ENCODE peak calls at places on chromosomes 11 and 22, in seven cellular contexts. One of them, this sample, is unnamed. For H3K36me3, the result is how much of the 10 kb centered on the place peaks cover.

GRCh38 chr22:21861290-21861848 is 6.1 kb downstream of the MAPK1 start:
- DNase-seq in CD8-positive, alpha-beta T cell: no peak
- DNase-seq in uterus: no peak
- DNase-seq in astrocyte: no peak
- DNase-seq in MM.1S: no peak
- DNase-seq in K562: no peak
- DNase-seq in ovary: no peak
- DNase-seq in this sample: peak

GRCh38 chr11:127815316-127815715 is 772.0 kb downstream of the ETS1 start:
- DNase-seq in CD8-positive, alpha-beta T cell: no peak
- DNase-seq in uterus: no peak
- DNase-seq in astrocyte: no peak
- DNase-seq in MM.1S: no peak
- DNase-seq in K562: no peak
- DNase-seq in ovary: no peak
- DNase-seq in this sample: no peak

GRCh38 chr22:20805972-20806471 is 32.1 kb downstream of the SERPIND1 start:
- DNase-seq in CD8-positive, alpha-beta T cell: no peak
- DNase-seq in uterus: no peak
- DNase-seq in astrocyte: no peak
- DNase-seq in MM.1S: no peak
- DNase-seq in K562: peak
- DNase-seq in ovary: no peak
- DNase-seq in this sample: no peak

GRCh38 chr11:109304159-109304558 is 117.8 kb upstream of the C11orf87 start:
- DNase-seq in CD8-positive, alpha-beta T cell: no peak
- DNase-seq in uterus: no peak
- DNase-seq in astrocyte: peak
- DNase-seq in MM.1S: no peak
- DNase-seq in K562: no peak
- DNase-seq in ovary: no peak
- DNase-seq in this sample: peak

GRCh38 chr11:118180300-118180703 is 3.9 kb upstream of the SCN2B start:
- DNase-seq in CD8-positive, alpha-beta T cell: no peak
- DNase-seq in uterus: peak
- DNase-seq in astrocyte: peak
- DNase-seq in MM.1S: no peak
- DNase-seq in K562: peak
- DNase-seq in ovary: peak
- DNase-seq in this sample: peak

GRCh38 chr22:32996702-32997101 is 61.5 kb downstream of the SYN3 start:
- DNase-seq in CD8-positive, alpha-beta T cell: no peak
- DNase-seq in uterus: peak
- DNase-seq in astrocyte: no peak
- DNase-seq in MM.1S: no peak
- DNase-seq in K562: no peak
- DNase-seq in ovary: no peak
- DNase-seq in this sample: peak

GRCh38 chr22:42937164-42937854 is 77.6 kb downstream of the PACSIN2 start:
- DNase-seq in CD8-positive, alpha-beta T cell: no peak
- DNase-seq in uterus: peak
- DNase-seq in astrocyte: peak
- DNase-seq in MM.1S: peak
- DNase-seq in K562: peak
- DNase-seq in ovary: no peak
- DNase-seq in this sample: peak

GRCh38 chr11:14905104-14906033 is 13.3 kb upstream of the CYP2R1 start:
- DNase-seq in CD8-positive, alpha-beta T cell: peak
- DNase-seq in uterus: peak
- DNase-seq in astrocyte: peak
- DNase-seq in MM.1S: peak
- DNase-seq in K562: no peak
- DNase-seq in ovary: peak
- DNase-seq in this sample: no peak

GRCh38 chr22:37913233-37913721 is 7.2 kb downstream of the MICALL1 start:
- DNase-seq in CD8-positive, alpha-beta T cell: no peak
- DNase-seq in uterus: no peak
- DNase-seq in astrocyte: no peak
- DNase-seq in MM.1S: no peak
- DNase-seq in K562: peak
- DNase-seq in ovary: no peak
- DNase-seq in this sample: no peak

GRCh38 chr11:34358258-34358665 is 452 bp upstream of the ABTB2 start:
- DNase-seq in CD8-positive, alpha-beta T cell: no peak
- DNase-seq in uterus: peak
- DNase-seq in astrocyte: peak
- DNase-seq in MM.1S: no peak
- DNase-seq in K562: peak
- DNase-seq in ovary: peak
- DNase-seq in this sample: peak

GRCh38 chr11:15937601-15938361 is 418.6 kb downstream of the SOX6 start:
- DNase-seq in CD8-positive, alpha-beta T cell: no peak
- DNase-seq in uterus: no peak
- DNase-seq in astrocyte: no peak
- DNase-seq in MM.1S: no peak
- DNase-seq in K562: no peak
- DNase-seq in ovary: no peak
- DNase-seq in this sample: no peak

GRCh38 chr22:46120420-46120737 is 29.9 kb upstream of the PPARA start:
- DNase-seq in CD8-positive, alpha-beta T cell: no peak
- DNase-seq in uterus: no peak
- DNase-seq in astrocyte: no peak
- DNase-seq in MM.1S: no peak
- DNase-seq in K562: no peak
- DNase-seq in ovary: no peak
- DNase-seq in this sample: no peak

GRCh38 chr11:66727282-66727882 is 1.6 kb downstream of the SPTBN2 start:
- DNase-seq in CD8-positive, alpha-beta T cell: no peak
- DNase-seq in uterus: peak
- DNase-seq in astrocyte: peak
- DNase-seq in MM.1S: peak
- DNase-seq in K562: peak
- DNase-seq in ovary: peak
- DNase-seq in this sample: no peak

GRCh38 chr11:126358763-126359160 is 3.3 kb downstream of the ST3GAL4 start:
- DNase-seq in CD8-positive, alpha-beta T cell: no peak
- DNase-seq in uterus: no peak
- DNase-seq in astrocyte: no peak
- DNase-seq in MM.1S: no peak
- DNase-seq in K562: no peak
- DNase-seq in ovary: peak
- DNase-seq in this sample: no peak

GRCh38 chr22:26968873-26969272 is 311.5 kb downstream of the MIAT start:
- DNase-seq in CD8-positive, alpha-beta T cell: no peak
- DNase-seq in uterus: no peak
- DNase-seq in astrocyte: peak
- DNase-seq in MM.1S: no peak
- DNase-seq in K562: no peak
- DNase-seq in ovary: no peak
- DNase-seq in this sample: no peak

GRCh38 chr11:18575361-18575760 is 13.2 kb downstream of the UEVLD start:
- DNase-seq in CD8-positive, alpha-beta T cell: no peak
- DNase-seq in uterus: no peak
- DNase-seq in astrocyte: no peak
- DNase-seq in MM.1S: no peak
- DNase-seq in K562: no peak
- DNase-seq in ovary: no peak
- DNase-seq in this sample: no peak

DNA sequence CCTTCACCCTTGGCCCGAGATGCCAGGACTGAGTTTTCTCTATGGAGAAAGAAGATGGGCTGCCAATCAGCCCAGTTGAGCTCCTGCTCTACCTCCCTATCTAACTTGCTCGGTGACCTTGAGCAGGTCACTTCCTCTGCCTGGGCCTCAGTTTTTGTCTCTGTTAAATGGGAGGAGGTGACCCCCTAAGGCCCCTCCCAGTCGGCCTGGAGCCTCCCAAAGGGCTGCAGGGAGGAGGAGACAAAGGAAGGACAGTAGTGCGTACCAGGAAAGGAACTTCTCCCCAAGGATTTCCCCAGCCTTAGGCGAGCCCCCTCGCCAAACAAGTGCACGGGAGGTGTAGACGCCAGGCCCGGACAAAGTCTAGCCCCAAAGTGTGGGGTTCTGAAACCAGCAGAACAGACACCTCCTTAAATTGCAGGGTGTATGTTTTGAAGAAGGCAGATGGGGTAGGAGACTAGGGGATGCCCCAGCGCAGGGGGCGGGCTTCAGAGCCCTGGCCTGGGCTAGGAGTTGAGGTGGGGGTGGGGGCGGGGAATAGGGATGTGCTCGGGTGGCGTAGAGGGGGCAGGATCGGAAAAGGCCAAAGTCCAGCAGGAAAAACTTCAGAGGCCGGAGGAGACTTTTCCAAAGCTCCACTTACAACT is 1.0 kb downstream of the CBX7 start:
- DNase-seq in CD8-positive, alpha-beta T cell: peak
- DNase-seq in uterus: no peak
- DNase-seq in astrocyte: no peak
- DNase-seq in MM.1S: peak
- DNase-seq in K562: no peak
- DNase-seq in ovary: peak
- DNase-seq in this sample: no peak
- H3K4me3 ChIP-seq in CD8-positive, alpha-beta T cell: peak
- H3K4me3 ChIP-seq in uterus: peak
- H3K4me3 ChIP-seq in astrocyte: no peak
- H3K4me3 ChIP-seq in MM.1S: peak
- H3K4me3 ChIP-seq in K562: peak
- H3K4me3 ChIP-seq in ovary: peak
- H3K4me3 ChIP-seq in this sample: no peak

GRCh38 chr11:2507212-2507901 is 62.5 kb downstream of the KCNQ1 start:
- DNase-seq in CD8-positive, alpha-beta T cell: peak
- DNase-seq in uterus: peak
- DNase-seq in astrocyte: no peak
- DNase-seq in MM.1S: no peak
- DNase-seq in K562: no peak
- DNase-seq in ovary: no peak
- DNase-seq in this sample: no peak
- TF ChIP-seq CTCF in CD8-positive, alpha-beta T cell: no peak
- TF ChIP-seq CTCF in uterus: no peak
- TF ChIP-seq CTCF in astrocyte: no peak
- TF ChIP-seq CTCF in MM.1S: no peak
- TF ChIP-seq CTCF in K562: no peak
- TF ChIP-seq CTCF in ovary: no peak
- TF ChIP-seq CTCF in this sample: no peak

DNA sequence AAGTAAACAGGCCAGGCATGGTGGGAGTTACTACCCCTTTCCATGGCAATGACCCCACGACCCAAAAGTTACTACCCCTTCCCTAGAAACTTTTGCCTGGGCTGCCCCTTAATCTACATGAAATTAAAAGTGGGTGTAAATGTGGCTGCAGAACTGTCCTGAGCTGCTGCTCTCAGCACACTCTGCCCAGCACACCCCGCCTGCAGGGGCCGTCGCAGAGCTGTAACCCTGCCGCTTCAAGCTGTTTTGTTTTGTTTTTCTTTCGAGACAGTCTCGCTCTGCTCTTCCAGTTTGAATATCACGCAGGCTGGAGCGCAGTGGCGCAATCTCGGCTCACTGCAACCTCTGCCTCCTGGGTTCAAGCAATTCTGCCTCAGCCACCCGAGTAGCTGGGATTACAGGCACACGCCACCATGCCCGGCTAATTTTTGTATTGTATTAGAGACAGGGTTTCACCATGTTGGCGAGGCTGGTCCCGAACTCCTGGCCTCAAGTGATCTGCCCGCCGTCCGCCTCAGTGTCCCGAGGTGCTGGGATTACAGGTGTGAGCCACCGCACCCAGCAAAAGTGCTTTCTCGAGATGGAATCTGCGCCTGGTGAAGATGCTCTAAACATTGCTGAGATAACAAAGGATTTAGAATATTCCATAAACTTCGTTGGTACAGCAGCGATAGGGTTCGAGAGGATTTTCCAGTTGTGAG is 6.0 kb upstream of the RNH1 start:
- DNase-seq in CD8-positive, alpha-beta T cell: no peak
- DNase-seq in uterus: no peak
- DNase-seq in astrocyte: no peak
- DNase-seq in MM.1S: no peak
- DNase-seq in K562: no peak
- DNase-seq in ovary: no peak
- DNase-seq in this sample: no peak
- H3K36me3 ChIP-seq in CD8-positive, alpha-beta T cell: under half
- H3K36me3 ChIP-seq in uterus: under half
- H3K36me3 ChIP-seq in astrocyte: under half
- H3K36me3 ChIP-seq in MM.1S: under half
- H3K36me3 ChIP-seq in K562: under half
- H3K36me3 ChIP-seq in ovary: under half
- H3K36me3 ChIP-seq in this sample: under half

DNA sequence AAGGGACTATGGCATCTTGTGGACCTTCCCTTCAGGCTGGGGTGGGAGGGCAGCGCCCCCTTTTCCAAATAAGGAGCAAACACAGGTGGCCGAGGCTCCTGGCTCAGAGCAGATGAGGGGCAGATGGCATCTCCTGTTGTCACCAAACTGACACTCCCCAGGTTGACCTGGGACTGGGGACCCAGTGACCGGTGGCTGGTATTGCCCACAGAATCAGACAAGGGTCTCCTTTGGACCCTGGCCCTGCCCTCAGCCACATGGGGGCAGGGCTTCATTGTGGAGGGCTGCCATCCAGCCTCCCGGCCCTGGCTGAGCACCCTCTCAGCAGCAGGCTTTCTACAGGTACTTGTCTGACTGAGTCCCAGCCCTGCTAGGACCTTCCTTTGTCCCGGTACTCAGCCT is 842 bp upstream of the SIGIRR start:
- DNase-seq in CD8-positive, alpha-beta T cell: peak
- DNase-seq in uterus: no peak
- DNase-seq in astrocyte: no peak
- DNase-seq in MM.1S: no peak
- DNase-seq in K562: no peak
- DNase-seq in ovary: no peak
- DNase-seq in this sample: no peak
- H3K4me3 ChIP-seq in CD8-positive, alpha-beta T cell: peak
- H3K4me3 ChIP-seq in uterus: no peak
- H3K4me3 ChIP-seq in astrocyte: no peak
- H3K4me3 ChIP-seq in MM.1S: no peak
- H3K4me3 ChIP-seq in K562: no peak
- H3K4me3 ChIP-seq in ovary: no peak
- H3K4me3 ChIP-seq in this sample: no peak

DNA sequence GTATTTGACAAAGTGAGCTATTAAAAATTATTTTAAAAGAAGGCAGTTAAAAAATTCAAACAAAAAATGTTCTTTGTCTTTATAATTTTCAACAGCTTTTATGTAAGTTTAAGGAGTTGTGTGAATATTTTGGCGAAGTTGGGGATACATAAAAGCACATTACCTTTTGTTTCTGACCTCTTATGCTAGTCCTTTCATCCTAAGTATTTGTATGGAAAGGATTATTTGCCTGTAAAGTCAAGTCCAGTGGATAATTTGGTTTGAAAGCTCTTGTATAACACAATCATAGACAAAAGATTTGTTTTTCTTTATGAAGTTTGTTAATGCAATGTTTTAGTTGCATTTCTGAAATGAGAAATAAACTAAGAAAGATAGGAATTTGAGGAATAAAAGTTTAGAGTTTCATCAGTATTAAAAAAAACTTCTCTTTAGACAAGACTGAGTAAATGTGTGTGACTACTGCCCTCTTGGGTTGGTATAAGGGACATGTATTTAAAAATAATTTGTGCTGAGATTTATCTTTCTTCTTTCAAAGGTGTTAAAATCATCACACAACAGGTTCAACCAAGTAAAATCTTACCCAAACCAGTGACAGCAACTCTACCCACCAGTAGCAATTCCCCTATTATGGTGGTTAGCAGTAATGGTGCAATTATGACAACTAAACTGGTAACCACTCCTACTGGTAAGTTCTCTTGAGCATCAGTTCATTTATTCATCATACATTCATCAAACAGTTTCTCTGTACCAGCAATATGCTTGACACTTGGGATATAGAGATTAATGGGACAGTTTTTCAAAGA is 68.2 kb downstream of the EMSY start:
- DNase-seq in CD8-positive, alpha-beta T cell: no peak
- DNase-seq in uterus: no peak
- DNase-seq in astrocyte: no peak
- DNase-seq in MM.1S: peak
- DNase-seq in K562: no peak
- DNase-seq in ovary: no peak
- DNase-seq in this sample: peak
- TF ChIP-seq CTCF in CD8-positive, alpha-beta T cell: peak
- TF ChIP-seq CTCF in uterus: no peak
- TF ChIP-seq CTCF in astrocyte: peak
- TF ChIP-seq CTCF in MM.1S: peak
- TF ChIP-seq CTCF in K562: peak
- TF ChIP-seq CTCF in ovary: no peak
- TF ChIP-seq CTCF in this sample: peak